ENCODE peak calls at places on chromosomes 16 and 17, in eight cellular contexts. Q is SK-N-SH, C is A549, M is foreskin fibroblast, X is endothelial cell of umbilical vein, H is lung, Z is fibroblast of pulmonary artery, A is heart right ventricle. U is an unnamed sample.

GRCh38 chr17:77064608-77065007 is 76.2 kb upstream of the SEC14L1 start:
- DNase-seq in Q (no peak), C (no peak), M (no peak), X (no peak), H (no peak), Z (no peak), A (no peak), U (no peak)

GRCh38 chr17:57075193-57075592 is 9.9 kb upstream of the AKAP1 start:
- DNase-seq in Q (no peak), C (no peak), M (no peak), X (no peak), H (no peak), Z (no peak), A (no peak), U (no peak)

GRCh38 chr16:73735018-73735417 is 561.6 kb upstream of the PSMD7 start:
- DNase-seq in Q (no peak), C (no peak), M (peak; percentile 39), X (no peak), H (no peak), Z (peak; percentile 19), A (no peak), U (no peak)

GRCh38 chr16:85428168-85428898 is 184.8 kb upstream of the GSE1 start:
- DNase-seq in Q (peak; percentile 73), C (peak; percentile 55), M (peak; percentile 49), X (peak; percentile 8), H (no peak), Z (peak; percentile 34), A (no peak), U (no peak)

GRCh38 chr16:76197925-76198324 is 79.3 kb upstream of the CNTNAP4 start:
- DNase-seq in Q (peak; percentile 10), C (no peak), M (no peak), X (no peak), H (no peak), Z (no peak), A (no peak), U (no peak)

GRCh38 chr17:71765437-71765836 is 355.4 kb upstream of the SOX9 start:
- DNase-seq in Q (no peak), C (no peak), M (no peak), X (no peak), H (no peak), Z (no peak), A (no peak), U (no peak)

GRCh38 chr17:50364715-50365114 is 8.3 kb downstream of the MRPL27 start:
- DNase-seq in Q (no peak), C (no peak), M (peak; percentile 87), X (no peak), H (no peak), Z (peak; percentile 41), A (no peak), U (no peak)

GRCh38 chr17:15657868-15658775 is 26.0 kb downstream of the TRIM16 start:
- DNase-seq in Q (no peak), C (no peak), M (no peak), X (no peak), H (no peak), Z (no peak), A (no peak), U (no peak)

GRCh38 chr16:5056347-5056746 is 9.4 kb downstream of the C16orf89 start:
- DNase-seq in Q (peak; percentile 71), C (no peak), M (peak; percentile 48), X (peak; percentile 24), H (no peak), Z (no peak), A (no peak), U (peak; percentile 57)
- TF ChIP-seq CTCF in Q (peak; percentile 35), C (peak; percentile 42), M (peak; percentile 45), X (peak; percentile 67), H (no peak), Z (peak; percentile 48), A (peak; percentile 15), U (no peak)

GRCh38 chr16:51147776-51148673 is 3.0 kb downstream of the SALL1 start:
- DNase-seq in Q (no peak), C (no peak), M (no peak), X (no peak), H (no peak), Z (no peak), A (no peak), U (no peak)
- TF ChIP-seq CTCF in Q (no peak), C (no peak), M (no peak), X (no peak), H (no peak), Z (no peak), A (no peak), U (no peak)

DNA sequence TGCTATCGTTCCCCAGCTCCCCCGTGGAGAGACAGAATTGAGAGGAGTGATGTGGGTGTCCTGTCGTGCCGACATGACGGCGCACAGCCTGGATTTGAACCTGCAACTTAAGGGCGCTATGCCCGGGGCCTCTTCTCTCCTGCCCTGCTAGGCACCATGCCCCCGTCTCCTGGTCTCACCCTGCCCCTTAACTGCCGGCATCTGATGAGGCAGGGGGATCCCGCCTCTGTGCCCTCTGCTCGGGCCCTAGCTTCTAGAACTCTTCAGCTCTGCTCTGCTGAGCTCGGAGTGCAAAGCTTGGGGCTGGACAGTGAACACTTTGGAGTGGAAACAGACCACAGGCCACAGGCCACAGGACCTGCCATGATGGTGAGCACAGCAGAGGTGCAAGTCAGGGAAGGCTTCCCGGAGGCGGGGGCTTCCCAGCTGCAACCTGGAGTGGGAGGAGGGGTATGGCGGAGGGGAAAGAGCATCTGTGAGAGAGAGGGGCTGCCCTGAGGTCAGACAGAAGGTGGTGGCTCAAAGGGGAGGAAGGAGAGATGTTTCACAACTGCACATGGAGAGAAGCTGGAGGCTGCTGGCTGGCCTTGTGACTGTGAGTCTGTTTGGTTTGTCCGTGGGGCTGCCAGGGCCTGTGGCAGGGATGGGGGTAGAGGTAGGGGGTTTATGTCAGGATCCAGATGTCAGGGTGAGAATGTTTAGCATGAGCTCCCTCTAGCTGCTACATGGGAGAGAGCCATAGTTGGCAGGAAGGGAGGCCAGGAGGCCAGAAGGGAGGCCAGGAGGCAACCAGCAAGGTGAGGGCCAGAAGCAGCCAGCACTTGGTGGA is 107.8 kb downstream of the CRLF3 start:
- DNase-seq in Q (peak; percentile 41), C (no peak), M (peak; percentile 38), X (no peak), H (no peak), Z (peak; percentile 31), A (no peak), U (no peak)
- TF ChIP-seq CTCF in Q (peak; percentile 35), C (peak; percentile 46), M (no peak), X (no peak), H (no peak), Z (peak; percentile 28), A (no peak), U (no peak)

DNA sequence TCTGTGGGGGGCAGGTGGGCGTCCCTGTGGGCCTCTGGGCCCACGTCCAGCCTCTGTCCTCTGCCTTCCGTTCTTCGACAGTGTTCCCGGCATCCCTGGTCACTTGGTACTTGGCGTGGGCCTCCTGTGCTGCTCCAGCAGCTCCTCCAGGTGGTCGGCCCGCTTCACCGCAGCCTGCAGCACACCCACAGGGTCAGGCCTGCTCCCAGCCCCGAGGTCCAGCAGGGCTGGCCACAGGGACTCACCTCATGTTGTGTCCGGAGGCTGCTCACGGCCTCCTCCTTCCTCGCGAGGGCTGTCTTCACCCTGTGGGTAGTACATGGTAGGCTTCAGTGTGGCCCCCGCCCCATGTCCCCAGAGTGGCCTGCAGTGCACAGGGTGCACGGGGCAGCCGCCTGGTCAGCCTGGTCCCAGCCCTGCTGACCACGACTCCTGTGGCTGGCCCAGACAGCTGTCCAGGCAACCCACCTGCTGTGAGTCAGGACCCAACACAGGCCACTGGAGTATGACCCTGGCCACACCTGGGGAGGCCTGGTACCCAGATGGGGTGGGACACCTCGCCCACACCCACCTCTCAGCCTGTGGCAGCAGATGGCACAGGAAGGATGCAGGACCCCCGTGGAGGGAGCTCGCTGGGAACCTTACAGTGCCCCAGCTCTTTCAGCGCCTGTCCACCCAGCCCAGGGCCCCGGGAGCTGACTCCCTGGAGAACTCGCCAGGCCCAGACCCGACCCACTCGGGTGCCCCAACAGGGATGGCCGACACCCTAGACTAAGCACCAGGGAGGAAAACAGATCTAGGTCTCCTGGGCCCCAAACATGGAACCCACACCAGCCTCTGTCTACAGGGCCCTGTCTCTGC is 23.9 kb upstream of the AATK start:
- DNase-seq in Q (peak; percentile 74), C (peak; percentile 52), M (peak; percentile 23), X (no peak), H (no peak), Z (no peak), A (no peak), U (no peak)
- TF ChIP-seq CTCF in Q (peak; percentile 14), C (peak; percentile 25), M (peak; percentile 20), X (peak; percentile 32), H (no peak), Z (no peak), A (no peak), U (no peak)

GRCh38 chr17:17809527-17810373 is 27.0 kb downstream of the SREBF1 start:
- DNase-seq in Q (peak; percentile 77), C (no peak), M (peak; percentile 82), X (no peak), H (no peak), Z (peak; percentile 53), A (peak; percentile 56), U (peak; percentile 84)

GRCh38 chr17:17807440-17807839 is 29.3 kb downstream of the SREBF1 start:
- DNase-seq in Q (no peak), C (no peak), M (no peak), X (no peak), H (no peak), Z (no peak), A (no peak), U (no peak)

GRCh38 chr17:17810374-17811248 is 26.2 kb downstream of the SREBF1 start:
- DNase-seq in Q (no peak), C (no peak), M (peak; percentile 53), X (no peak), H (no peak), Z (peak; percentile 20), A (no peak), U (peak; percentile 67)

GRCh38 chr17:17806611-17807010 is 30.2 kb downstream of the SREBF1 start:
- DNase-seq in Q (no peak), C (no peak), M (no peak), X (no peak), H (no peak), Z (no peak), A (no peak), U (no peak)

DNA sequence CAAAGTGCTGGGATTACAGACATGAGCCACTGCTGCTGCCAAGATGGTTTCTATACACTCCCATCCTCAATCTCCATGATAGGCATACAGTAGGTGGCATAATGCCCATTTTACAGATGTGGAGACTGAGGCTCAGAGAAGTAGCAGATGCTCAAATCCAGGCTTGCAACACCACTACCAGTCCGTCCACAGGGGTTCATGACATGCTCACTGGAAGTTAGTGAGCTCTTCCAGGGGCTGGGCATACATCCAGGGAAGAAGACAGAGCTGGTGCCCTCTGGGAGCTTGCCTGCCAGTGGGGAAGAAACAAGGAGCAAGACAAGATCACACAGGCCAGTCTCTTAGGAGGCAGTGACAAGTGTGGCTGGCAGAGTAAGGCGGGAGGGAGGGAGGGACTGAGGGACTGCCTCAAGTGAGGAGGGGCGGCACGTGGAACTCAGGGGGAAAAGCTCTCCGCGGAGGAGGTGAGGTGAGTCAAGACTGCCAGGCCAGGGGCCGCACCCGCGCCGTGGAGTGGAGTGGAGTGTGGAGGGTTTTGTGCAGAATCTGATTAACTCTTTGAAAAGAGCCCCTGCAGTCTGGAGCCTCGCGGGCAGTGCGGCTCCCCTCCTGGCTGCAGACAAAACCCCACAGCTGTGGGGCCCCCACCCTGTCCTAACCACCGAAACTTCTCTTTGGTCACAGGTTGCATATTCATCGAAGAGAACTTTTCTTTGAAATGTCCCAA is 27.9 kb downstream of the SREBF1 start:
- DNase-seq in Q (no peak), C (no peak), M (peak; percentile 55), X (no peak), H (no peak), Z (peak; percentile 41), A (no peak), U (no peak)
- TF ChIP-seq CTCF in Q (no peak), C (no peak), M (no peak), X (no peak), H (no peak), Z (no peak), A (no peak), U (no peak)

GRCh38 chr16:81198635-81199034 is 39.9 kb upstream of the BCO1 start:
- DNase-seq in Q (no peak), C (no peak), M (peak; percentile 37), X (no peak), H (no peak), Z (peak; percentile 10), A (no peak), U (no peak)
- TF ChIP-seq CTCF in Q (no peak), C (no peak), M (peak; percentile 26), X (no peak), H (no peak), Z (peak; percentile 13), A (peak; percentile 31), U (no peak)

U was measured in glutamatergic neuron.